ENCODE peak calls at places on chromosomes 13 and 19, in nine cellular contexts. One of them, this sample, is unnamed.

GRCh38 chr13:24184265-24184841 is 23.8 kb downstream of the SPATA13 start:
- DNase-seq in astrocyte of the cerebellum: no peak
- DNase-seq in progenitor cell of endocrine pancreas: no peak
- DNase-seq in AG04450: no peak
- DNase-seq in astrocyte of the spinal cord: no peak
- DNase-seq in lung: no peak
- DNase-seq in GM20000: no peak
- DNase-seq in AG09309: no peak
- DNase-seq in AG04449: no peak
- DNase-seq in this sample: no peak

GRCh38 chr13:111123649-111124048 is 8.5 kb downstream of the ARHGEF7 start:
- DNase-seq in progenitor cell of endocrine pancreas: no peak
- DNase-seq in AG04450: no peak
- DNase-seq in AG04449: no peak
- DNase-seq in astrocyte of the spinal cord: no peak
- DNase-seq in AG09309: no peak
- DNase-seq in lung: no peak
- DNase-seq in GM20000: no peak
- DNase-seq in astrocyte of the cerebellum: no peak
- DNase-seq in this sample: no peak

GRCh38 chr19:347946-348861 is 3.6 kb upstream of the MIER2 start:
- DNase-seq in progenitor cell of endocrine pancreas: no peak
- DNase-seq in lung: no peak
- DNase-seq in astrocyte of the spinal cord: no peak
- DNase-seq in astrocyte of the cerebellum: no peak
- DNase-seq in AG04449: no peak
- DNase-seq in AG09309: no peak
- DNase-seq in GM20000: no peak
- DNase-seq in AG04450: no peak
- DNase-seq in this sample: no peak

GRCh38 chr19:30228113-30228725 is 144.0 kb upstream of the ZNF536 start:
- DNase-seq in GM20000: no peak
- DNase-seq in astrocyte of the cerebellum: no peak
- DNase-seq in astrocyte of the spinal cord: no peak
- DNase-seq in AG09309: no peak
- DNase-seq in AG04450: no peak
- DNase-seq in progenitor cell of endocrine pancreas: no peak
- DNase-seq in AG04449: no peak
- DNase-seq in lung: no peak
- DNase-seq in this sample: peak; percentile 60

GRCh38 chr13:85693889-85694511 is 105.2 kb downstream of the SLITRK6 start:
- DNase-seq in AG09309: no peak
- DNase-seq in lung: no peak
- DNase-seq in AG04449: no peak
- DNase-seq in GM20000: no peak
- DNase-seq in astrocyte of the cerebellum: no peak
- DNase-seq in astrocyte of the spinal cord: no peak
- DNase-seq in progenitor cell of endocrine pancreas: no peak
- DNase-seq in AG04450: no peak
- DNase-seq in this sample: no peak

GRCh38 chr19:35095667-35096368 is 19.8 kb upstream of the FXYD3 start:
- DNase-seq in astrocyte of the spinal cord: no peak
- DNase-seq in AG04449: no peak
- DNase-seq in astrocyte of the cerebellum: no peak
- DNase-seq in AG09309: no peak
- DNase-seq in progenitor cell of endocrine pancreas: no peak
- DNase-seq in GM20000: no peak
- DNase-seq in lung: no peak
- DNase-seq in AG04450: no peak
- DNase-seq in this sample: no peak

GRCh38 chr13:90717451-90717936 is 630.0 kb upstream of the MIR17HG start:
- DNase-seq in AG09309: peak; percentile 35
- DNase-seq in AG04450: no peak
- DNase-seq in lung: no peak
- DNase-seq in astrocyte of the spinal cord: peak; percentile 86
- DNase-seq in progenitor cell of endocrine pancreas: no peak
- DNase-seq in AG04449: no peak
- DNase-seq in astrocyte of the cerebellum: peak; percentile 93
- DNase-seq in GM20000: no peak
- DNase-seq in this sample: no peak

GRCh38 chr19:44753932-44754742 is 5.6 kb downstream of the BCL3 start:
- DNase-seq in AG04450: no peak
- DNase-seq in progenitor cell of endocrine pancreas: no peak
- DNase-seq in astrocyte of the spinal cord: peak; percentile 92
- DNase-seq in AG04449: no peak
- DNase-seq in GM20000: peak; percentile 89
- DNase-seq in lung: peak; percentile 96
- DNase-seq in AG09309: peak; percentile 61
- DNase-seq in astrocyte of the cerebellum: no peak
- DNase-seq in this sample: no peak

GRCh38 chr13:112159575-112160547 is 92.9 kb downstream of the SOX1 start:
- DNase-seq in astrocyte of the cerebellum: no peak
- DNase-seq in GM20000: no peak
- DNase-seq in progenitor cell of endocrine pancreas: no peak
- DNase-seq in AG04449: no peak
- DNase-seq in AG04450: no peak
- DNase-seq in AG09309: no peak
- DNase-seq in astrocyte of the spinal cord: no peak
- DNase-seq in lung: no peak
- DNase-seq in this sample: peak; percentile 47

GRCh38 chr19:6677924-6678689 is 8.1 kb upstream of the TNFSF14 start:
- DNase-seq in GM20000: peak; percentile 66
- DNase-seq in lung: peak; percentile 36
- DNase-seq in AG09309: no peak
- DNase-seq in astrocyte of the cerebellum: no peak
- DNase-seq in astrocyte of the spinal cord: no peak
- DNase-seq in progenitor cell of endocrine pancreas: peak; percentile 18
- DNase-seq in AG04449: no peak
- DNase-seq in AG04450: no peak
- DNase-seq in this sample: peak; percentile 38

GRCh38 chr13:80447747-80448146 is 106.8 kb upstream of the SPRY2 start:
- DNase-seq in astrocyte of the cerebellum: no peak
- DNase-seq in GM20000: no peak
- DNase-seq in AG04449: no peak
- DNase-seq in astrocyte of the spinal cord: no peak
- DNase-seq in lung: no peak
- DNase-seq in AG04450: no peak
- DNase-seq in AG09309: no peak
- DNase-seq in progenitor cell of endocrine pancreas: no peak
- DNase-seq in this sample: no peak

GRCh38 chr13:39506559-39507390 is 96.2 kb downstream of the LHFPL6 start:
- DNase-seq in AG04450: peak; percentile 57
- DNase-seq in astrocyte of the cerebellum: no peak
- DNase-seq in astrocyte of the spinal cord: peak; percentile 37
- DNase-seq in AG04449: no peak
- DNase-seq in lung: no peak
- DNase-seq in AG09309: no peak
- DNase-seq in GM20000: no peak
- DNase-seq in progenitor cell of endocrine pancreas: no peak
- DNase-seq in this sample: no peak

GRCh38 chr19:3554254-3555083 is 2.9 kb downstream of the MFSD12 start:
- DNase-seq in AG09309: no peak
- DNase-seq in AG04450: no peak
- DNase-seq in progenitor cell of endocrine pancreas: no peak
- DNase-seq in lung: no peak
- DNase-seq in GM20000: no peak
- DNase-seq in astrocyte of the spinal cord: no peak
- DNase-seq in AG04449: no peak
- DNase-seq in astrocyte of the cerebellum: no peak
- DNase-seq in this sample: no peak

GRCh38 chr13:32838985-32839384 is 177.2 kb upstream of the KL start:
- DNase-seq in AG09309: no peak
- DNase-seq in progenitor cell of endocrine pancreas: no peak
- DNase-seq in astrocyte of the cerebellum: no peak
- DNase-seq in AG04449: no peak
- DNase-seq in lung: no peak
- DNase-seq in astrocyte of the spinal cord: peak; percentile 53
- DNase-seq in GM20000: peak; percentile 67
- DNase-seq in AG04450: no peak
- DNase-seq in this sample: peak; percentile 32

GRCh38 chr19:7355871-7356270 is 7.1 kb downstream of the ARHGEF18 start:
- DNase-seq in AG04449: no peak
- DNase-seq in lung: no peak
- DNase-seq in astrocyte of the cerebellum: no peak
- DNase-seq in astrocyte of the spinal cord: no peak
- DNase-seq in AG09309: no peak
- DNase-seq in GM20000: no peak
- DNase-seq in AG04450: no peak
- DNase-seq in progenitor cell of endocrine pancreas: no peak
- DNase-seq in this sample: no peak

GRCh38 chr13:71879129-71879535 is 12.1 kb upstream of the DACH1 start:
- DNase-seq in astrocyte of the cerebellum: no peak
- DNase-seq in AG04450: no peak
- DNase-seq in AG09309: no peak
- DNase-seq in astrocyte of the spinal cord: peak; percentile 52
- DNase-seq in lung: no peak
- DNase-seq in GM20000: peak; percentile 32
- DNase-seq in AG04449: no peak
- DNase-seq in progenitor cell of endocrine pancreas: no peak
- DNase-seq in this sample: no peak

GRCh38 chr13:48564046-48564445 is 31.2 kb upstream of the RCBTB2 start:
- DNase-seq in AG09309: no peak
- DNase-seq in astrocyte of the cerebellum: no peak
- DNase-seq in AG04449: no peak
- DNase-seq in progenitor cell of endocrine pancreas: no peak
- DNase-seq in GM20000: no peak
- DNase-seq in lung: no peak
- DNase-seq in astrocyte of the spinal cord: no peak
- DNase-seq in AG04450: no peak
- DNase-seq in this sample: no peak

GRCh38 chr13:39451860-39452301 is 151.1 kb downstream of the LHFPL6 start:
- DNase-seq in AG04449: no peak
- DNase-seq in astrocyte of the cerebellum: peak; percentile 58
- DNase-seq in AG09309: no peak
- DNase-seq in GM20000: peak; percentile 2
- DNase-seq in progenitor cell of endocrine pancreas: no peak
- DNase-seq in AG04450: no peak
- DNase-seq in lung: no peak
- DNase-seq in astrocyte of the spinal cord: peak; percentile 84
- DNase-seq in this sample: no peak

GRCh38 chr19:16078311-16078758 is 2.0 kb downstream of the TPM4 start:
- DNase-seq in AG09309: no peak
- DNase-seq in lung: no peak
- DNase-seq in AG04449: no peak
- DNase-seq in astrocyte of the cerebellum: peak; percentile 29
- DNase-seq in AG04450: no peak
- DNase-seq in progenitor cell of endocrine pancreas: no peak
- DNase-seq in GM20000: no peak
- DNase-seq in astrocyte of the spinal cord: no peak
- DNase-seq in this sample: no peak

GRCh38 chr19:49042177-49042576 is 1.5 kb upstream of the CGB5 start:
- DNase-seq in AG04449: no peak
- DNase-seq in astrocyte of the spinal cord: no peak
- DNase-seq in progenitor cell of endocrine pancreas: no peak
- DNase-seq in AG04450: no peak
- DNase-seq in AG09309: no peak
- DNase-seq in GM20000: no peak
- DNase-seq in astrocyte of the cerebellum: no peak
- DNase-seq in lung: no peak
- DNase-seq in this sample: no peak

GRCh38 chr13:73390100-73390499 is 331.3 kb downstream of the KLF5 start:
- DNase-seq in AG04449: no peak
- DNase-seq in AG04450: no peak
- DNase-seq in lung: no peak
- DNase-seq in astrocyte of the cerebellum: no peak
- DNase-seq in astrocyte of the spinal cord: no peak
- DNase-seq in progenitor cell of endocrine pancreas: no peak
- DNase-seq in AG09309: no peak
- DNase-seq in GM20000: no peak
- DNase-seq in this sample: no peak

GRCh38 chr13:90553167-90553566 is 794.3 kb upstream of the MIR17HG start:
- DNase-seq in astrocyte of the spinal cord: no peak
- DNase-seq in AG04449: no peak
- DNase-seq in AG09309: no peak
- DNase-seq in astrocyte of the cerebellum: no peak
- DNase-seq in GM20000: no peak
- DNase-seq in lung: no peak
- DNase-seq in AG04450: no peak
- DNase-seq in progenitor cell of endocrine pancreas: no peak
- DNase-seq in this sample: no peak

GRCh38 chr19:14835011-14835410 is at the start of the genes OR7A5 and OR7C1:
- DNase-seq in AG04449: no peak
- DNase-seq in astrocyte of the cerebellum: no peak
- DNase-seq in GM20000: no peak
- DNase-seq in progenitor cell of endocrine pancreas: no peak
- DNase-seq in astrocyte of the spinal cord: peak; percentile 20
- DNase-seq in AG09309: no peak
- DNase-seq in lung: no peak
- DNase-seq in AG04450: no peak
- DNase-seq in this sample: no peak

GRCh38 chr19:20278342-20278741 is 111.3 kb downstream of the ZNF486 start:
- DNase-seq in progenitor cell of endocrine pancreas: no peak
- DNase-seq in AG09309: no peak
- DNase-seq in astrocyte of the cerebellum: no peak
- DNase-seq in astrocyte of the spinal cord: no peak
- DNase-seq in AG04450: no peak
- DNase-seq in GM20000: peak; percentile 16
- DNase-seq in AG04449: no peak
- DNase-seq in lung: no peak
- DNase-seq in this sample: peak; percentile 33
- TF ChIP-seq CTCF in progenitor cell of endocrine pancreas: peak; percentile 55
- TF ChIP-seq CTCF in AG09309: no peak
- TF ChIP-seq CTCF in astrocyte of the cerebellum: no peak
- TF ChIP-seq CTCF in astrocyte of the spinal cord: no peak
- TF ChIP-seq CTCF in AG04450: no peak
- TF ChIP-seq CTCF in GM20000: peak; percentile 11
- TF ChIP-seq CTCF in AG04449: no peak
- TF ChIP-seq CTCF in lung: no peak
- TF ChIP-seq CTCF in this sample: peak; percentile 90

GRCh38 chr19:33997690-33998089 is 174.6 kb upstream of the LSM14A start:
- DNase-seq in AG09309: no peak
- DNase-seq in progenitor cell of endocrine pancreas: no peak
- DNase-seq in astrocyte of the cerebellum: no peak
- DNase-seq in AG04450: no peak
- DNase-seq in lung: no peak
- DNase-seq in astrocyte of the spinal cord: no peak
- DNase-seq in GM20000: no peak
- DNase-seq in AG04449: no peak
- DNase-seq in this sample: no peak
- TF ChIP-seq CTCF in AG09309: peak; percentile 5
- TF ChIP-seq CTCF in progenitor cell of endocrine pancreas: peak; percentile 11
- TF ChIP-seq CTCF in astrocyte of the cerebellum: no peak
- TF ChIP-seq CTCF in AG04450: peak; percentile 26
- TF ChIP-seq CTCF in lung: no peak
- TF ChIP-seq CTCF in astrocyte of the spinal cord: peak; percentile 4
- TF ChIP-seq CTCF in GM20000: no peak
- TF ChIP-seq CTCF in AG04449: no peak
- TF ChIP-seq CTCF in this sample: no peak

GRCh38 chr19:10565028-10565566 is 713 bp downstream of the KRI1 start:
- DNase-seq in lung: no peak
- DNase-seq in astrocyte of the spinal cord: peak; percentile 32
- DNase-seq in progenitor cell of endocrine pancreas: peak; percentile 34
- DNase-seq in AG09309: no peak
- DNase-seq in GM20000: peak; percentile 82
- DNase-seq in astrocyte of the cerebellum: no peak
- DNase-seq in AG04449: no peak
- DNase-seq in AG04450: no peak
- DNase-seq in this sample: peak; percentile 61
- TF ChIP-seq CTCF in lung: no peak
- TF ChIP-seq CTCF in astrocyte of the spinal cord: peak; percentile 39
- TF ChIP-seq CTCF in progenitor cell of endocrine pancreas: no peak
- TF ChIP-seq CTCF in AG09309: peak; percentile 34
- TF ChIP-seq CTCF in GM20000: peak; percentile 31
- TF ChIP-seq CTCF in astrocyte of the cerebellum: peak; percentile 48
- TF ChIP-seq CTCF in AG04449: peak; percentile 51
- TF ChIP-seq CTCF in AG04450: peak; percentile 42
- TF ChIP-seq CTCF in this sample: no peak

GRCh38 chr13:99086149-99086868 is 108.4 kb upstream of the DOCK9 start:
- DNase-seq in astrocyte of the cerebellum: no peak
- DNase-seq in GM20000: peak; percentile 90
- DNase-seq in progenitor cell of endocrine pancreas: peak; percentile 55
- DNase-seq in astrocyte of the spinal cord: peak; percentile 21
- DNase-seq in lung: peak; percentile 54
- DNase-seq in AG04449: no peak
- DNase-seq in AG04450: no peak
- DNase-seq in AG09309: no peak
- DNase-seq in this sample: peak; percentile 68
- TF ChIP-seq CTCF in astrocyte of the cerebellum: no peak
- TF ChIP-seq CTCF in GM20000: no peak
- TF ChIP-seq CTCF in progenitor cell of endocrine pancreas: peak; percentile 18
- TF ChIP-seq CTCF in astrocyte of the spinal cord: no peak
- TF ChIP-seq CTCF in lung: no peak
- TF ChIP-seq CTCF in AG04449: peak; percentile 17
- TF ChIP-seq CTCF in AG04450: no peak
- TF ChIP-seq CTCF in AG09309: no peak
- TF ChIP-seq CTCF in this sample: no peak